ENCODE peak calls at places on chromosomes 7 and 10, in four cellular contexts. Q is small intestine; B is ascending aorta; E is CD4-positive, CD25-positive, alpha-beta regulatory T cell. H is an unnamed sample.
A peak's percentile ranks its signal among the peaks of the same experiment; 100 is the strongest.

GRCh38 chr10:13095929-13096328 is 4.0 kb upstream of the OPTN start:
- DNase-seq in Q (no peak), B (no peak), E (no peak), H (no peak)

GRCh38 chr7:123865517-123866117 is 20.6 kb downstream of the HYAL4 start:
- DNase-seq in Q (peak; percentile 76), B (no peak), E (peak; percentile 73), H (no peak)

GRCh38 chr10:116521424-116522305 is 24.1 kb upstream of the PNLIP start:
- DNase-seq in Q (peak; percentile 39), B (no peak), E (peak; percentile 43), H (no peak)

GRCh38 chr10:70652761-70653657 is 19.3 kb upstream of the ADAMTS14 start:
- DNase-seq in Q (no peak), B (no peak), E (no peak), H (peak; percentile 97)

GRCh38 chr7:28808786-28809533 is 149.2 kb downstream of the TRIL start:
- DNase-seq in Q (no peak), B (no peak), E (no peak), H (no peak)

GRCh38 chr7:158734861-158735260 is 30.3 kb upstream of the NCAPG2 start:
- DNase-seq in Q (no peak), B (no peak), E (no peak), H (no peak)

GRCh38 chr10:10826125-10826524 is 191.5 kb upstream of the CELF2 start:
- DNase-seq in Q (no peak), B (no peak), E (no peak), H (no peak)

GRCh38 chr10:87751274-87751673 is 66.8 kb downstream of the ATAD1 start:
- DNase-seq in Q (no peak), B (no peak), E (no peak), H (no peak)

GRCh38 chr10:104449402-104449801 is 95.8 kb downstream of the CFAP58 start:
- DNase-seq in Q (no peak), B (no peak), E (no peak), H (no peak)

GRCh38 chr10:30639946-30640786 is 10.6 kb upstream of the LYZL2 start:
- DNase-seq in Q (peak; percentile 47), B (no peak), E (peak; percentile 74), H (no peak)

GRCh38 chr10:16863766-16864165 is 46.5 kb upstream of the RSU1 start:
- DNase-seq in Q (no peak), B (no peak), E (no peak), H (no peak)

GRCh38 chr7:17640730-17641377 is 299.4 kb downstream of the SNX13 start:
- DNase-seq in Q (peak; percentile 41), B (no peak), E (peak; percentile 42), H (no peak)

GRCh38 chr7:36620166-36620708 is 104.1 kb downstream of the AOAH start:
- DNase-seq in Q (no peak), B (no peak), E (no peak), H (no peak)

GRCh38 chr7:45888185-45888992 is at the start of gene IGFBP1:
- DNase-seq in Q (no peak), B (no peak), E (no peak), H (no peak)

DNA sequence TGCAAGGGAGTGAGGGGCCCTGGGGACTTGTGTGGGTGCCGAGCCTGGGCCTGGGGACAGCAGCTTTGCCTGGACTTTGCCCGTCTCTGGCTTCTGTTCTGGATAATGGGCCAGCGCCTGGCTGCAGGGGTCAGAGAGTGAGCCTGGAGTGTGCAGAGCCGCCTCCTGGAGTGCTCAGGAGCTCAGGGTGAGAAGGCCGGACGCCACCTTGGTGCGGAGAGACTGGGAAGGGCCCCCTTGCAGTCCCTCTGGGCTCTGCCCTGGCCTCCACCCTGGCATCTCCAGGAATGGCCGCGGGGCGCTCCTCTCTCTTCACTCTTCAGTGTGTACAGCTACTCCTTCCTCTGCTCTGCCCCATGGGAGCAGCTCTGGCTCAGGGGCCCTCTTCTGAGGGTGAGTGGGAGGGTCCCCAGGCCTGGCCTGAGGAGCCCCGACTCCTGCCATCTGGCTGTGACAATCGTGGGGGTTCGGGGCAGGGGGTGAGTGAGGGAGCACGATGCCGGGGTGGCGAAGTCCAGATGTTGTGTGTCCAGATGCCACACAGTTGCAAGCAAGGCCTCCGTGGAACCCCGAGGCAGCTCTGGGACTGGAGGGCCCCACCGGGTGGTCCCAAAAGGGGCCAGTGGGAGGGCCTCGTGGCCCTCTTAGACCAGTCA is 187.1 kb downstream of the DNAJB6 start:
- DNase-seq in Q (no peak), B (no peak), E (no peak), H (no peak)
- H3K9me3 ChIP-seq in Q (no peaks in the 10 kb centered on the region), B (no peaks in the 10 kb centered on the region), E (no peaks in the 10 kb centered on the region), H (no peaks in the 10 kb centered on the region)

DNA sequence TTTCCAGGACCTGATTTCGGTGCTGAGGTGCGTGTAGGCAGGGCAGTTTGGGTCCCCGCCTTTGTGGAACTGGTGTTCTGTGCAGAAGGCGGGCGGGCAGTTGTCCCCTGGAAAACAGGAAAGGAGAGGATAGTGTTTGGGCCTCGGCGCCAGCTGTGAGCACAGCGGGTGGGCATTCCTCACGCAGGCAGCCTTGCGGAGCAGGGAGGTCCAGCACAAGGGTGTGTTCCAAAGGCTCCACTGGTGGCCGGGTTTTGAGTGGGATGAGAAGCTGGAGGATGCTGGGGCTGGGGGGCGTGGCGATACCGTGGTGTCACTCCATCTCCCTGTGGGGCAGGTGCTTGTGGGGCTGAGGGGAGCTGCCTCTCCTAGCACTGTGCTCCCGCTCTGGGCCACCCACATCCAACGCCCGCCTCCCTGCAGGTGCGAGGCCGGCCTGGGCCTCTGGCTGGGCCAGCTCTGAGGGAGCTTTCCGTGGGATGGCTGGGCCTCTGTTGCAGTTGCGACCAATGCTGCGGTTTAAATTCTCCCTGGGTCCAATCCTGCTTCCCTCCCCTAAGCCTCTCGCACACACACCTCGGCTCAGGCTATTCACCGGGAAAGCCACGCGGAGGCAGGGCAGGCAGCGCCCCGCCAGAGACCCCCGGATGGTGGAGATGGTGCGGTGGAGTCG is 15.9 kb downstream of the UNCX start:
- DNase-seq in Q (no peak), B (no peak), E (no peak), H (no peak)
- H3K27me3 ChIP-seq in Q (peaks cover 16% of the 10 kb centered on the region), B (peaks cover 44% of the 10 kb centered on the region), E (peaks cover 12% of the 10 kb centered on the region), H (peaks cover 21% of the 10 kb centered on the region)

GRCh38 chr7:44798649-44799275 is 2.3 kb downstream of the PPIA start:
- DNase-seq in Q (no peak), B (no peak), E (no peak), H (no peak)
- H3K4me3 ChIP-seq in Q (peak overlapping the region; percentile 24), B (peak overlapping the region; percentile 95), E (peak overlapping the region; percentile 94), H (peak overlapping the region; percentile 98)

DNA sequence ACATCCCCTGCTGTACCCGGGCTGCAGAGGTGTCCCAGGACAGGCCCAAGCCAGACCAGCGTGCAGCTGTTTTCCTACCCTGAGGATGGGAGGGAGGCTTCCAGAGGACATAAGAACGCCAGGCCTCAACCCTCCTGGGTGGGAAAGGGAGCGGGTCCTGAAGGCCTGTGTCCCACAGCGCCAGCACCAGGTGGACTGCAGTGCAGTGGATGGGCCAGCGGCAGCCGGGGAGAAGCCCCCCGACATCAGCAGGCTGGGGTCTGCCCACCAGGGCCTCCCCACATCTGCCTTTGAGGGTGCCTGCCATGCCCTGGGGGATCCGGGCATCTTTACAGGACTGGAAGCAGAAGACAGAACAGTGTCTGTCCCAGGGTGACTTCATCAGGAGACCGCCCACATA is 22.8 kb upstream of the ZNF716 start:
- DNase-seq in Q (no peak), B (no peak), E (no peak), H (no peak)
- H3K9me3 ChIP-seq in Q (peaks cover 14% of the 10 kb centered on the region), B (no peaks in the 10 kb centered on the region), E (no peaks in the 10 kb centered on the region), H (no peaks in the 10 kb centered on the region)

GRCh38 chr10:114593240-114593792 is 64.8 kb downstream of the ABLIM1 start:
- DNase-seq in Q (peak; percentile 9), B (no peak), E (no peak), H (no peak)
- H3K27me3 ChIP-seq in Q (no peaks in the 10 kb centered on the region), B (no peaks in the 10 kb centered on the region), E (no peaks in the 10 kb centered on the region), H (no peaks in the 10 kb centered on the region)